ENCODE peak calls at places on chromosomes 4 and X, in seven cellular contexts. F is CD4-positive, CD25-positive, alpha-beta regulatory T cell; O is nucleus accumbens; X is SK-N-DZ; C is SK-N-SH; Q is NCI-H774; V is stimulated activated CD4-positive, alpha-beta T cell treated with anti-CD3 and anti-CD28 coated beads, Interleukin-12 subunit alpha, Interleukin-12 subunit beta, amount 100 ng/mL, for 48 hours. A is an unnamed sample.
A peak's percentile ranks its signal among the peaks of the same experiment; 100 is the strongest.

GRCh38 chrX:150361070-150361776 is 1.9 kb upstream of the MAMLD1 start:
- DNase-seq in F (no peak), O (no peak), X (no peak), C (peak; percentile 31), Q (no peak), V (no peak), A (no peak)

GRCh38 chrX:154799554-154800348 is 5.5 kb downstream of the MPP1 start:
- DNase-seq in F (no peak), O (no peak), X (no peak), C (no peak), Q (peak; percentile 84), V (no peak), A (no peak)

GRCh38 chrX:140040397-140040796 is 75.1 kb upstream of the CXorf66 start:
- DNase-seq in F (no peak), O (no peak), X (no peak), C (no peak), Q (no peak), V (no peak), A (no peak)

GRCh38 chr4:48862038-48862437 is 31.1 kb downstream of the OCIAD1 start:
- DNase-seq in F (no peak), O (no peak), X (no peak), C (no peak), Q (no peak), V (no peak), A (no peak)

GRCh38 chrX:1720826-1721225 is 106.0 kb downstream of the ASMT start:
- DNase-seq in F (no peak), O (no peak), X (no peak), C (no peak), Q (no peak), V (no peak), A (no peak)

GRCh38 chrX:133535066-133535465 is 119.8 kb upstream of the GPC4 start:
- DNase-seq in F (no peak), O (no peak), X (no peak), C (no peak), Q (no peak), V (no peak), A (no peak)

GRCh38 chrX:71992711-71993110 is 82.1 kb downstream of the NHSL2 start:
- DNase-seq in F (peak; percentile 26), O (no peak), X (no peak), C (no peak), Q (no peak), V (no peak), A (no peak)

GRCh38 chrX:56794831-56795230 is 65.8 kb downstream of the NBDY start:
- DNase-seq in F (no peak), O (no peak), X (no peak), C (peak; percentile 2), Q (no peak), V (no peak), A (no peak)

GRCh38 chr4:83340692-83341343 is 6.2 kb upstream of the HPSE start:
- DNase-seq in F (no peak), O (no peak), X (no peak), C (no peak), Q (no peak), V (no peak), A (peak; percentile 35)

GRCh38 chrX:119755981-119756533 is 2.3 kb upstream of the SOWAHD start:
- DNase-seq in F (peak; percentile 55), O (no peak), X (no peak), C (no peak), Q (no peak), V (peak; percentile 48), A (peak; percentile 40)

GRCh38 chrX:115911967-115912366 is 258.6 kb upstream of the AGTR2 start:
- DNase-seq in F (no peak), O (no peak), X (no peak), C (no peak), Q (no peak), V (no peak), A (no peak)

GRCh38 chrX:113644426-113644825 is 803.8 kb upstream of the AMOT start:
- DNase-seq in F (no peak), O (no peak), X (no peak), C (no peak), Q (no peak), V (no peak), A (no peak)

GRCh38 chrX:70592091-70592490 is 147.5 kb downstream of the DLG3 start:
- DNase-seq in F (no peak), O (no peak), X (no peak), C (no peak), Q (no peak), V (peak; percentile 34), A (no peak)

GRCh38 chr4:1711055-1711905 is 839 bp downstream of the SLBP start:
- DNase-seq in F (no peak), O (no peak), X (no peak), C (no peak), Q (no peak), V (no peak), A (no peak)

GRCh38 chr4:90187148-90187884 is 60.1 kb downstream of the CCSER1 start:
- DNase-seq in F (no peak), O (no peak), X (no peak), C (no peak), Q (no peak), V (no peak), A (no peak)

GRCh38 chrX:66635360-66635759 is 3.5 kb downstream of the EDA2R start:
- DNase-seq in F (no peak), O (no peak), X (no peak), C (no peak), Q (no peak), V (no peak), A (no peak)

GRCh38 chrX:15404712-15405111 is 20.5 kb upstream of the VEGFD start:
- DNase-seq in F (no peak), O (no peak), X (no peak), C (peak; percentile 43), Q (no peak), V (no peak), A (no peak)

GRCh38 chr4:166153539-166153938 is 280.5 kb downstream of the TLL1 start:
- DNase-seq in F (no peak), O (no peak), X (no peak), C (no peak), Q (no peak), V (no peak), A (no peak)

GRCh38 chr4:42282081-42282901 is 115.0 kb upstream of the SHISA3 start:
- DNase-seq in F (peak; percentile 25), O (no peak), X (peak; percentile 83), C (peak; percentile 81), Q (peak; percentile 73), V (peak; percentile 50), A (peak; percentile 4)

GRCh38 chrX:134377537-134377936 is 82.4 kb upstream of the HPRT1 start:
- DNase-seq in F (peak; percentile 25), O (no peak), X (peak; percentile 46), C (peak; percentile 37), Q (no peak), V (peak; percentile 8), A (no peak)

GRCh38 chr4:8391972-8392371 is 48.6 kb downstream of the ACOX3 start:
- DNase-seq in F (peak; percentile 41), O (no peak), X (no peak), C (no peak), Q (no peak), V (no peak), A (no peak)

GRCh38 chrX:31091819-31092218 is 20.0 kb upstream of the FTHL17 start:
- DNase-seq in F (no peak), O (no peak), X (no peak), C (no peak), Q (no peak), V (no peak), A (no peak)

GRCh38 chr4:172147702-172148101 is 334.5 kb downstream of the GALNTL6 start:
- DNase-seq in F (no peak), O (no peak), X (no peak), C (no peak), Q (no peak), V (no peak), A (no peak)